ENCODE peak calls at places on chromosomes 3 and 15, in ten cellular contexts. T, H, D, P, C, L, I, X, Q and U are unnamed samples.

GRCh38 chr15:42704492-42704926 is 32.4 kb downstream of the CDAN1 start:
- DNase-seq in D (no peak), P (peak; percentile 63), L (peak; percentile 83), X (peak; percentile 60), H (peak; percentile 60), Q (peak; percentile 39), T (no peak), C (peak; percentile 72), I (peak; percentile 65), U (peak; percentile 79)

GRCh38 chr3:102570551-102570950 is 135.7 kb downstream of the ZPLD1 start:
- DNase-seq in C (no peak), D (no peak), H (no peak), P (no peak), T (no peak), Q (no peak), L (no peak), X (no peak), I (no peak), U (no peak)

GRCh38 chr3:187360523-187361060 is 7.6 kb upstream of the RTP4 start:
- DNase-seq in P (no peak), X (peak; percentile 14), I (peak; percentile 34), Q (no peak), L (peak; percentile 25), H (no peak), T (no peak), D (no peak), C (no peak), U (no peak)

GRCh38 chr15:85289677-85290365 is 90.6 kb upstream of the AKAP13 start:
- DNase-seq in X (peak; percentile 39), P (peak; percentile 75), Q (peak; percentile 14), L (peak; percentile 82), I (peak; percentile 44), D (no peak), C (peak; percentile 73), H (peak; percentile 54), T (no peak), U (no peak)

GRCh38 chr15:96338772-96339661 is 8.5 kb downstream of the NR2F2 start:
- DNase-seq in L (no peak), P (no peak), Q (no peak), X (peak; percentile 64), H (no peak), D (no peak), T (no peak), I (no peak), C (no peak), U (no peak)

GRCh38 chr15:95880630-95881029 is 449.9 kb upstream of the NR2F2 start:
- DNase-seq in T (no peak), Q (no peak), P (peak; percentile 27), L (no peak), C (no peak), D (no peak), I (no peak), X (no peak), H (no peak), U (no peak)

GRCh38 chr3:116425126-116425525 is 20.2 kb downstream of the LSAMP start:
- DNase-seq in T (peak; percentile 95), H (no peak), P (no peak), X (no peak), Q (peak; percentile 84), I (no peak), L (no peak), D (no peak), C (no peak), U (no peak)

GRCh38 chr3:192444096-192444790 is 283.1 kb downstream of the FGF12 start:
- DNase-seq in X (peak; percentile 68), L (peak; percentile 69), Q (peak; percentile 70), P (peak; percentile 51), D (no peak), T (peak; percentile 57), C (peak; percentile 76), I (peak; percentile 55), H (peak; percentile 64), U (peak; percentile 64)

GRCh38 chr3:67616046-67616445 is 38.4 kb downstream of the SUCLG2 start:
- DNase-seq in I (no peak), Q (no peak), T (no peak), C (no peak), D (no peak), X (no peak), L (no peak), P (no peak), H (no peak), U (no peak)

GRCh38 chr3:37739579-37740290 is 121.9 kb upstream of the CTDSPL start:
- DNase-seq in D (no peak), P (no peak), Q (no peak), I (no peak), L (no peak), H (no peak), C (no peak), T (no peak), X (no peak), U (no peak)

GRCh38 chr3:22608721-22609120 is 594.4 kb upstream of the UBE2E2 start:
- DNase-seq in D (no peak), P (no peak), C (no peak), T (no peak), X (no peak), L (no peak), Q (no peak), H (no peak), I (no peak), U (no peak)

GRCh38 chr15:40340740-40341400 is at the start of gene CCDC9B:
- DNase-seq in Q (peak; percentile 66), P (peak; percentile 94), D (peak; percentile 97), X (peak; percentile 83), C (peak; percentile 88), L (peak; percentile 94), T (peak; percentile 54), H (peak; percentile 33), I (peak; percentile 90), U (no peak)

GRCh38 chr3:175240928-175241327 is 381.8 kb downstream of the NAALADL2 start:
- DNase-seq in P (no peak), L (no peak), T (no peak), D (no peak), I (peak; percentile 9), H (no peak), Q (no peak), X (no peak), C (no peak), U (no peak)

GRCh38 chr3:58874795-58875194 is 175.0 kb downstream of the CFAP20DC start:
- DNase-seq in H (no peak), I (peak; percentile 15), C (peak; percentile 93), P (peak; percentile 57), L (peak; percentile 70), Q (no peak), X (peak; percentile 50), D (no peak), T (no peak), U (no peak)

GRCh38 chr15:63504979-63505841 is 817 bp downstream of the USP3 start:
- DNase-seq in P (peak; percentile 66), X (peak; percentile 58), L (peak; percentile 84), Q (peak; percentile 57), H (peak; percentile 8), C (peak; percentile 74), I (peak; percentile 62), T (no peak), D (no peak), U (no peak)

GRCh38 chr3:25420885-25421284 is 7.2 kb upstream of the RARB start:
- DNase-seq in D (no peak), P (no peak), I (no peak), L (no peak), H (no peak), T (no peak), X (no peak), C (no peak), Q (no peak), U (no peak)

GRCh38 chr15:71471347-71471746 is 339.0 kb upstream of the NR2E3 start:
- DNase-seq in D (no peak), L (peak; percentile 10), P (peak; percentile 39), T (no peak), I (no peak), C (peak; percentile 61), X (no peak), Q (no peak), H (no peak), U (no peak)

GRCh38 chr3:100605358-100605757 is 4.0 kb upstream of the ADGRG7 start:
- DNase-seq in H (no peak), I (no peak), T (no peak), L (no peak), C (no peak), X (no peak), Q (no peak), D (peak; percentile 89), P (no peak), U (no peak)

GRCh38 chr15:101672298-101672697 is 20.1 kb upstream of the TM2D3 start:
- DNase-seq in T (no peak), P (no peak), X (no peak), I (no peak), C (no peak), H (no peak), Q (no peak), D (no peak), L (no peak), U (no peak)

GRCh38 chr3:162780313-162780712 is 1283.7 kb downstream of the OTOL1 start:
- DNase-seq in L (no peak), X (no peak), D (no peak), T (no peak), Q (no peak), H (no peak), C (no peak), I (no peak), P (no peak), U (no peak)

GRCh38 chr3:139339219-139339906 is 4.5 kb upstream of the MRPS22 start:
- DNase-seq in P (peak; percentile 90), H (no peak), Q (no peak), L (peak; percentile 40), I (no peak), D (no peak), C (no peak), X (no peak), T (no peak), U (no peak)

GRCh38 chr3:79604681-79605080 is 163.1 kb downstream of the ROBO1 start:
- DNase-seq in Q (no peak), P (no peak), T (no peak), X (peak; percentile 42), D (no peak), C (no peak), H (no peak), L (no peak), I (no peak), U (no peak)

GRCh38 chr3:77281721-77282120 is 241.8 kb downstream of the ROBO2 start:
- DNase-seq in H (no peak), C (no peak), Q (peak; percentile 54), L (no peak), P (no peak), D (no peak), I (no peak), T (no peak), X (no peak), U (no peak)

GRCh38 chr15:101647251-101647650 is 4.9 kb downstream of the TM2D3 start:
- DNase-seq in H (no peak), C (no peak), I (no peak), L (peak; percentile 41), X (no peak), D (no peak), Q (no peak), P (no peak), T (no peak), U (no peak)

GRCh38 chr3:55607175-55607574 is 120.1 kb upstream of the WNT5A start:
- DNase-seq in D (no peak), C (no peak), P (no peak), L (no peak), T (no peak), H (no peak), Q (no peak), X (no peak), I (no peak), U (no peak)

GRCh38 chr3:24119321-24119751 is 174.2 kb downstream of the NR1D2 start:
- DNase-seq in P (peak; percentile 59), C (peak; percentile 23), X (peak; percentile 50), T (no peak), L (peak; percentile 87), I (peak; percentile 57), D (no peak), Q (no peak), H (no peak), U (no peak)

GRCh38 chr3:114709102-114709501 is 415.3 kb downstream of the TIGIT start:
- DNase-seq in H (no peak), I (peak; percentile 45), L (peak; percentile 83), P (peak; percentile 26), T (no peak), C (peak; percentile 53), Q (no peak), D (no peak), X (peak; percentile 33), U (no peak)

GRCh38 chr3:145183261-145183660 is 977.7 kb downstream of the PLOD2 start:
- DNase-seq in X (no peak), H (no peak), C (no peak), P (no peak), I (no peak), L (peak; percentile 30), D (no peak), T (no peak), Q (no peak), U (no peak)